ENCODE peak calls at places on chromosomes 13 and 19, in seven cellular contexts. One of them, this sample, is unnamed.

GRCh38 chr13:75645141-75645540 is 9.0 kb downstream of the LMO7 start:
- DNase-seq in retinal pigment epithelial cell: no peak
- DNase-seq in WTC11: no peak
- DNase-seq in left ventricle myocardium inferior: no peak
- DNase-seq in spleen: no peak
- DNase-seq in fibroblast of lung: no peak
- DNase-seq in ascending aorta: no peak
- DNase-seq in this sample: no peak

GRCh38 chr13:87259479-87260083 is 411.6 kb upstream of the SLITRK5 start:
- DNase-seq in retinal pigment epithelial cell: no peak
- DNase-seq in WTC11: peak
- DNase-seq in left ventricle myocardium inferior: no peak
- DNase-seq in spleen: no peak
- DNase-seq in fibroblast of lung: no peak
- DNase-seq in ascending aorta: no peak
- DNase-seq in this sample: no peak

GRCh38 chr19:7738023-7738422 is 6.1 kb upstream of the CLEC4G start:
- DNase-seq in retinal pigment epithelial cell: no peak
- DNase-seq in WTC11: no peak
- DNase-seq in left ventricle myocardium inferior: no peak
- DNase-seq in spleen: no peak
- DNase-seq in fibroblast of lung: no peak
- DNase-seq in ascending aorta: no peak
- DNase-seq in this sample: no peak

GRCh38 chr19:42088471-42089190 is 12.7 kb downstream of the ZNF574 start:
- DNase-seq in retinal pigment epithelial cell: no peak
- DNase-seq in WTC11: no peak
- DNase-seq in left ventricle myocardium inferior: no peak
- DNase-seq in spleen: no peak
- DNase-seq in fibroblast of lung: peak
- DNase-seq in ascending aorta: no peak
- DNase-seq in this sample: no peak

GRCh38 chr19:52734340-52734892 is 428 bp downstream of the ZNF611 start:
- DNase-seq in retinal pigment epithelial cell: no peak
- DNase-seq in WTC11: peak
- DNase-seq in left ventricle myocardium inferior: peak
- DNase-seq in spleen: peak
- DNase-seq in fibroblast of lung: peak
- DNase-seq in ascending aorta: no peak
- DNase-seq in this sample: no peak

GRCh38 chr19:19134687-19135158 is 3.6 kb downstream of the TMEM161A start:
- DNase-seq in retinal pigment epithelial cell: peak
- DNase-seq in WTC11: peak
- DNase-seq in left ventricle myocardium inferior: peak
- DNase-seq in spleen: no peak
- DNase-seq in fibroblast of lung: no peak
- DNase-seq in ascending aorta: no peak
- DNase-seq in this sample: no peak

GRCh38 chr19:3986260-3987041 is 1.2 kb upstream of the EEF2 start:
- DNase-seq in retinal pigment epithelial cell: no peak
- DNase-seq in WTC11: peak
- DNase-seq in left ventricle myocardium inferior: no peak
- DNase-seq in spleen: no peak
- DNase-seq in fibroblast of lung: peak
- DNase-seq in ascending aorta: no peak
- DNase-seq in this sample: no peak

GRCh38 chr13:23644527-23644926 is 74.3 kb downstream of the TNFRSF19 start:
- DNase-seq in retinal pigment epithelial cell: no peak
- DNase-seq in WTC11: no peak
- DNase-seq in left ventricle myocardium inferior: no peak
- DNase-seq in spleen: no peak
- DNase-seq in fibroblast of lung: peak
- DNase-seq in ascending aorta: no peak
- DNase-seq in this sample: no peak

GRCh38 chr19:2055871-2056809 is 5.1 kb upstream of the MKNK2 start:
- DNase-seq in retinal pigment epithelial cell: no peak
- DNase-seq in WTC11: no peak
- DNase-seq in left ventricle myocardium inferior: peak
- DNase-seq in spleen: peak
- DNase-seq in fibroblast of lung: peak
- DNase-seq in ascending aorta: no peak
- DNase-seq in this sample: no peak

GRCh38 chr13:110301606-110302131 is 5.3 kb downstream of the COL4A1 start:
- DNase-seq in retinal pigment epithelial cell: no peak
- DNase-seq in WTC11: no peak
- DNase-seq in left ventricle myocardium inferior: no peak
- DNase-seq in spleen: no peak
- DNase-seq in fibroblast of lung: peak
- DNase-seq in ascending aorta: no peak
- DNase-seq in this sample: no peak

GRCh38 chr19:39308531-39309304 is 11.9 kb downstream of the LRFN1 start:
- DNase-seq in retinal pigment epithelial cell: no peak
- DNase-seq in WTC11: peak
- DNase-seq in left ventricle myocardium inferior: no peak
- DNase-seq in spleen: peak
- DNase-seq in fibroblast of lung: no peak
- DNase-seq in ascending aorta: no peak
- DNase-seq in this sample: no peak

GRCh38 chr13:36193151-36193855 is 21.1 kb downstream of the SOHLH2 start:
- DNase-seq in retinal pigment epithelial cell: peak
- DNase-seq in WTC11: no peak
- DNase-seq in left ventricle myocardium inferior: no peak
- DNase-seq in spleen: no peak
- DNase-seq in fibroblast of lung: peak
- DNase-seq in ascending aorta: no peak
- DNase-seq in this sample: no peak

GRCh38 chr13:107271226-107271625 is 703.3 kb upstream of the ARGLU1 start:
- DNase-seq in retinal pigment epithelial cell: peak
- DNase-seq in WTC11: peak
- DNase-seq in left ventricle myocardium inferior: no peak
- DNase-seq in spleen: no peak
- DNase-seq in fibroblast of lung: peak
- DNase-seq in ascending aorta: no peak
- DNase-seq in this sample: no peak

GRCh38 chr19:8430650-8431049 is 14.1 kb upstream of the HNRNPM start:
- DNase-seq in retinal pigment epithelial cell: no peak
- DNase-seq in WTC11: no peak
- DNase-seq in left ventricle myocardium inferior: no peak
- DNase-seq in spleen: no peak
- DNase-seq in fibroblast of lung: no peak
- DNase-seq in ascending aorta: no peak
- DNase-seq in this sample: no peak

GRCh38 chr13:100694722-100695644 is 20.4 kb upstream of the TMTC4 start:
- DNase-seq in retinal pigment epithelial cell: no peak
- DNase-seq in WTC11: peak
- DNase-seq in left ventricle myocardium inferior: no peak
- DNase-seq in spleen: peak
- DNase-seq in fibroblast of lung: peak
- DNase-seq in ascending aorta: no peak
- DNase-seq in this sample: no peak

GRCh38 chr19:46133101-46133627 is 8.7 kb upstream of the IGFL3 start:
- DNase-seq in retinal pigment epithelial cell: peak
- DNase-seq in WTC11: peak
- DNase-seq in left ventricle myocardium inferior: no peak
- DNase-seq in spleen: no peak
- DNase-seq in fibroblast of lung: peak
- DNase-seq in ascending aorta: no peak
- DNase-seq in this sample: no peak

GRCh38 chr13:102055116-102055515 is 346.7 kb downstream of the FGF14 start:
- DNase-seq in retinal pigment epithelial cell: no peak
- DNase-seq in WTC11: no peak
- DNase-seq in left ventricle myocardium inferior: no peak
- DNase-seq in spleen: no peak
- DNase-seq in fibroblast of lung: no peak
- DNase-seq in ascending aorta: no peak
- DNase-seq in this sample: no peak

GRCh38 chr19:18469245-18470107 is 31.5 kb upstream of the ISYNA1 start:
- DNase-seq in retinal pigment epithelial cell: no peak
- DNase-seq in WTC11: peak
- DNase-seq in left ventricle myocardium inferior: peak
- DNase-seq in spleen: peak
- DNase-seq in fibroblast of lung: peak
- DNase-seq in ascending aorta: no peak
- DNase-seq in this sample: peak

GRCh38 chr19:23070353-23070781 is 46.5 kb upstream of the ZNF730 start:
- DNase-seq in retinal pigment epithelial cell: peak
- DNase-seq in WTC11: peak
- DNase-seq in left ventricle myocardium inferior: peak
- DNase-seq in spleen: no peak
- DNase-seq in fibroblast of lung: peak
- DNase-seq in ascending aorta: no peak
- DNase-seq in this sample: no peak

GRCh38 chr13:73872397-73872796 is 261.8 kb downstream of the KLF12 start:
- DNase-seq in retinal pigment epithelial cell: no peak
- DNase-seq in WTC11: no peak
- DNase-seq in left ventricle myocardium inferior: no peak
- DNase-seq in spleen: no peak
- DNase-seq in fibroblast of lung: peak
- DNase-seq in ascending aorta: no peak
- DNase-seq in this sample: no peak

GRCh38 chr19:49851456-49852259 is 699 bp downstream of the PTOV1 start:
- DNase-seq in retinal pigment epithelial cell: no peak
- DNase-seq in WTC11: peak
- DNase-seq in left ventricle myocardium inferior: no peak
- DNase-seq in spleen: peak
- DNase-seq in fibroblast of lung: peak
- DNase-seq in ascending aorta: no peak
- DNase-seq in this sample: no peak

GRCh38 chr13:29435125-29435911 is 160.2 kb downstream of the SLC7A1 start:
- DNase-seq in retinal pigment epithelial cell: no peak
- DNase-seq in WTC11: no peak
- DNase-seq in left ventricle myocardium inferior: no peak
- DNase-seq in spleen: no peak
- DNase-seq in fibroblast of lung: peak
- DNase-seq in ascending aorta: no peak
- DNase-seq in this sample: no peak

GRCh38 chr19:4373601-4374441 is 26.5 kb downstream of the SH3GL1 start:
- DNase-seq in retinal pigment epithelial cell: no peak
- DNase-seq in WTC11: no peak
- DNase-seq in left ventricle myocardium inferior: peak
- DNase-seq in spleen: no peak
- DNase-seq in fibroblast of lung: peak
- DNase-seq in ascending aorta: no peak
- DNase-seq in this sample: no peak

GRCh38 chr19:47156861-47157454 is 26.3 kb downstream of the SAE1 start:
- DNase-seq in retinal pigment epithelial cell: no peak
- DNase-seq in WTC11: no peak
- DNase-seq in left ventricle myocardium inferior: no peak
- DNase-seq in spleen: no peak
- DNase-seq in fibroblast of lung: peak
- DNase-seq in ascending aorta: no peak
- DNase-seq in this sample: no peak

GRCh38 chr19:49503582-49503962 is 7.3 kb downstream of the RPS11 start:
- DNase-seq in retinal pigment epithelial cell: no peak
- DNase-seq in WTC11: no peak
- DNase-seq in left ventricle myocardium inferior: no peak
- DNase-seq in spleen: no peak
- DNase-seq in fibroblast of lung: no peak
- DNase-seq in ascending aorta: no peak
- DNase-seq in this sample: no peak

GRCh38 chr13:79560954-79561353 is 80.0 kb downstream of the NDFIP2 start:
- DNase-seq in retinal pigment epithelial cell: no peak
- DNase-seq in WTC11: no peak
- DNase-seq in left ventricle myocardium inferior: no peak
- DNase-seq in spleen: no peak
- DNase-seq in fibroblast of lung: no peak
- DNase-seq in ascending aorta: no peak
- DNase-seq in this sample: no peak

GRCh38 chr19:29478578-29479565 is 46.9 kb upstream of the VSTM2B start:
- DNase-seq in retinal pigment epithelial cell: no peak
- DNase-seq in WTC11: peak
- DNase-seq in left ventricle myocardium inferior: no peak
- DNase-seq in spleen: no peak
- DNase-seq in fibroblast of lung: no peak
- DNase-seq in ascending aorta: no peak
- DNase-seq in this sample: no peak
- TF ChIP-seq CTCF in retinal pigment epithelial cell: no peak
- TF ChIP-seq CTCF in WTC11: peak
- TF ChIP-seq CTCF in left ventricle myocardium inferior: peak
- TF ChIP-seq CTCF in spleen: no peak
- TF ChIP-seq CTCF in fibroblast of lung: no peak
- TF ChIP-seq CTCF in ascending aorta: no peak
- TF ChIP-seq CTCF in this sample: no peak

GRCh38 chr19:43560687-43561086 is 14.6 kb downstream of the XRCC1 start:
- DNase-seq in retinal pigment epithelial cell: no peak
- DNase-seq in WTC11: peak
- DNase-seq in left ventricle myocardium inferior: no peak
- DNase-seq in spleen: peak
- DNase-seq in fibroblast of lung: no peak
- DNase-seq in ascending aorta: no peak
- DNase-seq in this sample: no peak
- TF ChIP-seq CTCF in retinal pigment epithelial cell: no peak
- TF ChIP-seq CTCF in WTC11: no peak
- TF ChIP-seq CTCF in left ventricle myocardium inferior: no peak
- TF ChIP-seq CTCF in spleen: no peak
- TF ChIP-seq CTCF in fibroblast of lung: no peak
- TF ChIP-seq CTCF in ascending aorta: no peak
- TF ChIP-seq CTCF in this sample: no peak

DNA sequence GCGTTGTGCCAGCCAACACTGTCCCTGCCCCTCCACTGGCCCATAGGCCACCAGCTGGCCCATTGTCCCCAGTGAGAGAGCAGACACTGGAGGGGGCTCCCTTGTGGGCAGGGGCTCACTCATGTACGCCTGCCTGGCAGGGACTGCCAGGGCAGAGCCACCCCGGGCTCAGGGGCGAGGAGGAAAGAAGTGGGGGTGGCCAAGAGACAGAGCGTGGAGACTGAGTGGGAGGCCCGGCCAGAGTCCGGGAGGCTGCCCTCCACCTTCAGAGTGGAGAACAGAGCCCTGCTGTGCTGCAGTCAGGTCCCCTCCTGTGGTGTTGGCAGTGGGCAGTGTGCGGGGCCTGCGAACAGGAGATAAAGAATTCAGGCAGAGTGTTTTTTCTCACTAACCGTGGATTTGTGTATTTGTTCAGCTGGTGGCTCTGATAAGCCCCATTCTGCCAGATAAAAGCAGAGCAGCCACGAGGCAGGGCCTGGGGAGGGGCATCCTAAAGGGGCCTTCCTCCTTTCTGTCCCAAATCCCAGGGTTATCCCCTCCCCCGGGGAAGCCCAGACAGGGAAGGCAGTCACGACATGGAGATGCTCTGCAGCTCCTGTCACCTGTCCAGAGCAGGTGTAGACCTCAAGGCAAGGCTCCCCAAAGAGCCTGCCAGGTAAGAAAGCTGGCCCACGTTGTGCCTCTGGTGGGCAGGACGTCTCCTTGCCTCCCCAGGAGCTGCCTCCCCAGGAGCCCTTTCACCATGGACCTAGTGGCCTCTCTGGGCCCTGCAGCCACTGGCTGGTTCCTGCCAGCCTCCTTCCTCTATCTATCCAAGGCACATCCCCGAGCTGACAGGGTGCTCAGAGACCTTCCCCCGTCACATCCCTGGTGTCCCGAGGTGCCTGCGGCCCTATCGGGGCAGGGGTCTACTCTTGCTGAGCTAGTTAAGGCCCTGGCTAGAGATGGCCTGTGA is 33.0 kb downstream of the LYL1 start:
- DNase-seq in retinal pigment epithelial cell: no peak
- DNase-seq in WTC11: no peak
- DNase-seq in left ventricle myocardium inferior: no peak
- DNase-seq in spleen: no peak
- DNase-seq in fibroblast of lung: peak
- DNase-seq in ascending aorta: no peak
- DNase-seq in this sample: no peak
- TF ChIP-seq CTCF in retinal pigment epithelial cell: no peak
- TF ChIP-seq CTCF in WTC11: no peak
- TF ChIP-seq CTCF in left ventricle myocardium inferior: peak
- TF ChIP-seq CTCF in spleen: no peak
- TF ChIP-seq CTCF in fibroblast of lung: no peak
- TF ChIP-seq CTCF in ascending aorta: no peak
- TF ChIP-seq CTCF in this sample: no peak

GRCh38 chr13:44989071-44989889 is at the start of the genes GPALPP1 and NUFIP1:
- DNase-seq in retinal pigment epithelial cell: peak
- DNase-seq in WTC11: peak
- DNase-seq in left ventricle myocardium inferior: peak
- DNase-seq in spleen: peak
- DNase-seq in fibroblast of lung: peak
- DNase-seq in ascending aorta: peak
- DNase-seq in this sample: peak
- TF ChIP-seq CTCF in retinal pigment epithelial cell: no peak
- TF ChIP-seq CTCF in WTC11: no peak
- TF ChIP-seq CTCF in left ventricle myocardium inferior: no peak
- TF ChIP-seq CTCF in spleen: no peak
- TF ChIP-seq CTCF in fibroblast of lung: no peak
- TF ChIP-seq CTCF in ascending aorta: no peak
- TF ChIP-seq CTCF in this sample: no peak